ENCODE peak calls at places on chromosomes 1 and 21, in six cellular contexts. One of them, this sample, is unnamed.

GRCh38 chr1:66271216-66271903 is 262.6 kb upstream of the SGIP1 start:
- DNase-seq in stomach: peak
- DNase-seq in neural crest cell: peak
- DNase-seq in HFFc6: peak
- DNase-seq in ovary: peak
- DNase-seq in WERI-Rb-1: no peak
- DNase-seq in this sample: peak

GRCh38 chr1:37732111-37732780 is 32.7 kb downstream of the EPHA10 start:
- DNase-seq in stomach: no peak
- DNase-seq in neural crest cell: no peak
- DNase-seq in HFFc6: no peak
- DNase-seq in ovary: no peak
- DNase-seq in WERI-Rb-1: no peak
- DNase-seq in this sample: no peak

GRCh38 chr1:62539028-62539447 is 58.3 kb upstream of the ANGPTL3 start:
- DNase-seq in stomach: no peak
- DNase-seq in neural crest cell: no peak
- DNase-seq in HFFc6: no peak
- DNase-seq in ovary: no peak
- DNase-seq in WERI-Rb-1: no peak
- DNase-seq in this sample: no peak

GRCh38 chr1:175145899-175146298 is 46.7 kb downstream of the KIAA0040 start:
- DNase-seq in stomach: no peak
- DNase-seq in neural crest cell: no peak
- DNase-seq in HFFc6: no peak
- DNase-seq in ovary: no peak
- DNase-seq in WERI-Rb-1: no peak
- DNase-seq in this sample: no peak

GRCh38 chr1:100734716-100735115 is 15.2 kb downstream of the VCAM1 start:
- DNase-seq in stomach: no peak
- DNase-seq in neural crest cell: no peak
- DNase-seq in HFFc6: peak
- DNase-seq in ovary: no peak
- DNase-seq in WERI-Rb-1: no peak
- DNase-seq in this sample: peak

GRCh38 chr1:221672160-221672762 is 69.6 kb downstream of the DUSP10 start:
- DNase-seq in stomach: no peak
- DNase-seq in neural crest cell: no peak
- DNase-seq in HFFc6: peak
- DNase-seq in ovary: no peak
- DNase-seq in WERI-Rb-1: no peak
- DNase-seq in this sample: no peak

GRCh38 chr1:110463695-110464094 is 12.7 kb downstream of the PROK1 start:
- DNase-seq in stomach: no peak
- DNase-seq in neural crest cell: no peak
- DNase-seq in HFFc6: no peak
- DNase-seq in ovary: no peak
- DNase-seq in WERI-Rb-1: no peak
- DNase-seq in this sample: no peak

GRCh38 chr1:87805661-87806376 is 477.1 kb downstream of the LMO4 start:
- DNase-seq in stomach: no peak
- DNase-seq in neural crest cell: no peak
- DNase-seq in HFFc6: peak
- DNase-seq in ovary: no peak
- DNase-seq in WERI-Rb-1: no peak
- DNase-seq in this sample: peak

GRCh38 chr1:199129247-199129646 is 490.4 kb downstream of the PTPRC start:
- DNase-seq in stomach: no peak
- DNase-seq in neural crest cell: no peak
- DNase-seq in HFFc6: no peak
- DNase-seq in ovary: no peak
- DNase-seq in WERI-Rb-1: no peak
- DNase-seq in this sample: no peak

GRCh38 chr1:172308577-172308976 is 111.9 kb upstream of the C1orf105 start:
- DNase-seq in stomach: no peak
- DNase-seq in neural crest cell: no peak
- DNase-seq in HFFc6: no peak
- DNase-seq in ovary: no peak
- DNase-seq in WERI-Rb-1: no peak
- DNase-seq in this sample: no peak

GRCh38 chr1:69739181-69739580 is 171.5 kb downstream of the LRRC7 start:
- DNase-seq in stomach: no peak
- DNase-seq in neural crest cell: no peak
- DNase-seq in HFFc6: no peak
- DNase-seq in ovary: no peak
- DNase-seq in WERI-Rb-1: no peak
- DNase-seq in this sample: no peak

GRCh38 chr1:21865609-21865942 is 53.5 kb downstream of the LDLRAD2 start:
- DNase-seq in stomach: no peak
- DNase-seq in neural crest cell: no peak
- DNase-seq in HFFc6: no peak
- DNase-seq in ovary: no peak
- DNase-seq in WERI-Rb-1: no peak
- DNase-seq in this sample: no peak

DNA sequence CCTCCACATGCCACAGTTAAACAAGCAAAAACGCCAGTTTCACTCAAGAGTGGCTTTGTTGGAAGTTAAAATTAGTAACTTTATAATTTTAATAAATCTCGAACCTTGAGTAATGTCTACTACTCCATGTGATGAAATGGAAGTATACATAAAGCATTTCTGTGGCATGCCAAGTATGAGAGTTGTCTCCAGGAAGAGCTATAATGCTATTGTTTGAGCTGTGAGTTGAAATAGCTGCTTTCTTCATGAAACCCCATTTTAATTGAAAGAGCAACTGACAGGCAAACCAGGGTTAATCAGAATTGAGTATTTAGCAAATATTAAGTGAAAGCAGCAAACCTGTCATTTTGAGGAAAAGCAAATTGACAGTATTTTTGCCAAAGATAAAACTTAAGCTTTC is 63.5 kb upstream of the ADAM30 start:
- DNase-seq in stomach: no peak
- DNase-seq in neural crest cell: no peak
- DNase-seq in HFFc6: no peak
- DNase-seq in ovary: no peak
- DNase-seq in WERI-Rb-1: no peak
- DNase-seq in this sample: no peak
- TF ChIP-seq CTCF in stomach: no peak
- TF ChIP-seq CTCF in neural crest cell: no peak
- TF ChIP-seq CTCF in HFFc6: no peak
- TF ChIP-seq CTCF in ovary: no peak
- TF ChIP-seq CTCF in WERI-Rb-1: no peak
- TF ChIP-seq CTCF in this sample: no peak

DNA sequence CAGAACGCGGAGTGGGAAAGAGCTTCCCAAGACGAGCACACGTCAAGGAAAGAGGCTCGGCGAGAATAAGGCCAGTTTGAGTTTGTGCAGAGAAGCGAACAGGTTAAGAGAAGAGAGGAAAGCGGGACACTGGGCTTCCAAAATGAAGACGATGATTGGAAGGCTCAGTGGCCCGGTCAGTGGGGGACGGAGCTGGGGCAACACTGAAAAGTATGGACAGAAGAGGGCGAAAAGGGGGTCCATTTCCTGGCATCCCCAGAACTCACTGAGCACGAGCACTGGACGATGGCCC is 258 bp downstream of the CCT3 start:
- DNase-seq in stomach: no peak
- DNase-seq in neural crest cell: no peak
- DNase-seq in HFFc6: no peak
- DNase-seq in ovary: no peak
- DNase-seq in WERI-Rb-1: no peak
- DNase-seq in this sample: no peak
- TF ChIP-seq CTCF in stomach: no peak
- TF ChIP-seq CTCF in neural crest cell: no peak
- TF ChIP-seq CTCF in HFFc6: no peak
- TF ChIP-seq CTCF in ovary: peak
- TF ChIP-seq CTCF in WERI-Rb-1: peak
- TF ChIP-seq CTCF in this sample: peak

DNA sequence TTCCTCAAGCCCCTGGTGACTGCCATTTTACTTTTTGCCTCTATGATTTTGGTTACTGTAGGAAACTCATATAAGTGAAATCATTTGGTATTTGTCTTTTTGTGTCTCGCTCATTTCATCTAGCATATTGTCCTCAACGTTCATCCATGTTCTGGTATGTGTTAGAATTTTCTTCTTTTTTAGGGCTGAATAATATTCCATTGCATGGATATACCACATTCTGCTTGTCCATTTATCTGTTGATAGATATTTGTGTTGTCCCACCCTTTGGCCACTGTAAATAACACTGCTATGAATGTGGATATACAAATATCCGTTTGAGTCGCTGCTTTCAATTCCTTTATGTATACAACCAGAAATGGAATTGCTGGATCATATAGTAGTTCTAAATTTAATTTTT is 4.5 kb upstream of the GALNT2 start:
- DNase-seq in stomach: no peak
- DNase-seq in neural crest cell: no peak
- DNase-seq in HFFc6: no peak
- DNase-seq in ovary: no peak
- DNase-seq in WERI-Rb-1: no peak
- DNase-seq in this sample: no peak
- TF ChIP-seq CTCF in stomach: no peak
- TF ChIP-seq CTCF in neural crest cell: no peak
- TF ChIP-seq CTCF in HFFc6: no peak
- TF ChIP-seq CTCF in ovary: no peak
- TF ChIP-seq CTCF in WERI-Rb-1: no peak
- TF ChIP-seq CTCF in this sample: no peak

GRCh38 chr1:201893431-201893830 is 4.7 kb downstream of the SHISA4 start:
- DNase-seq in stomach: no peak
- DNase-seq in neural crest cell: no peak
- DNase-seq in HFFc6: no peak
- DNase-seq in ovary: no peak
- DNase-seq in WERI-Rb-1: peak
- DNase-seq in this sample: no peak
- TF ChIP-seq CTCF in stomach: no peak
- TF ChIP-seq CTCF in neural crest cell: no peak
- TF ChIP-seq CTCF in HFFc6: no peak
- TF ChIP-seq CTCF in ovary: no peak
- TF ChIP-seq CTCF in WERI-Rb-1: no peak
- TF ChIP-seq CTCF in this sample: no peak

GRCh38 chr21:41611966-41612606 is 104.1 kb upstream of the TMPRSS2 start:
- DNase-seq in stomach: peak
- DNase-seq in neural crest cell: no peak
- DNase-seq in HFFc6: no peak
- DNase-seq in ovary: no peak
- DNase-seq in WERI-Rb-1: peak
- DNase-seq in this sample: no peak
- TF ChIP-seq CTCF in stomach: no peak
- TF ChIP-seq CTCF in neural crest cell: no peak
- TF ChIP-seq CTCF in HFFc6: no peak
- TF ChIP-seq CTCF in ovary: no peak
- TF ChIP-seq CTCF in WERI-Rb-1: peak
- TF ChIP-seq CTCF in this sample: no peak

GRCh38 chr1:32334864-32335618 is 992 bp downstream of the MARCKSL1 start:
- DNase-seq in stomach: peak
- DNase-seq in neural crest cell: peak
- DNase-seq in HFFc6: no peak
- DNase-seq in ovary: peak
- DNase-seq in WERI-Rb-1: peak
- DNase-seq in this sample: no peak
- TF ChIP-seq CTCF in stomach: no peak
- TF ChIP-seq CTCF in neural crest cell: peak
- TF ChIP-seq CTCF in HFFc6: peak
- TF ChIP-seq CTCF in ovary: peak
- TF ChIP-seq CTCF in WERI-Rb-1: peak
- TF ChIP-seq CTCF in this sample: peak

DNA sequence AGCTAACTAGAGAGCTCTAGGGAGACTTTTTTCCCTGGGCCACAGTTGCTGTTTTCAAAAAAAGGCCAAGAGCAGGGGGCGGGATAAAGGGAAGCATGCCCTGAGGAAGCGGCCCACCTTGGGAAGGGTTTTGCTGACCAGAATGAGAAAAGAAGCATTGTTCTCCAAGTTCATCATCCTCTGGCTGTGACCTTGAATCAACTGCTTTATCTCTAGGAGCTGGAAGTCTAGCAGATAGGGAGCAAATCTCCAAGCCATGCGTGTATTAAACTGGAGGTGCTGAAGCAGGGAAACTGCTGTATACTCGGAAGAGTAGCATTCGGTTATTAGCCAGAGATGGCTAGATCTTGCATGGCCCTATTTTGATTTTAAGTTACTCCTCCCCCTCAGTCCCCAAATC is 64.8 kb downstream of the ATP2B4 start:
- DNase-seq in stomach: no peak
- DNase-seq in neural crest cell: no peak
- DNase-seq in HFFc6: no peak
- DNase-seq in ovary: no peak
- DNase-seq in WERI-Rb-1: no peak
- DNase-seq in this sample: no peak
- TF ChIP-seq CTCF in stomach: no peak
- TF ChIP-seq CTCF in neural crest cell: no peak
- TF ChIP-seq CTCF in HFFc6: no peak
- TF ChIP-seq CTCF in ovary: no peak
- TF ChIP-seq CTCF in WERI-Rb-1: no peak
- TF ChIP-seq CTCF in this sample: no peak

GRCh38 chr1:81808760-81809159 is 8.0 kb downstream of the ADGRL2 start:
- DNase-seq in stomach: no peak
- DNase-seq in neural crest cell: no peak
- DNase-seq in HFFc6: no peak
- DNase-seq in ovary: no peak
- DNase-seq in WERI-Rb-1: peak
- DNase-seq in this sample: no peak
- TF ChIP-seq CTCF in stomach: no peak
- TF ChIP-seq CTCF in neural crest cell: peak
- TF ChIP-seq CTCF in HFFc6: no peak
- TF ChIP-seq CTCF in ovary: no peak
- TF ChIP-seq CTCF in WERI-Rb-1: peak
- TF ChIP-seq CTCF in this sample: peak

This sample was measured in AG09319.